ENCODE peak calls at places on chromosomes 16 and 17, in five cellular contexts. P is PC-9, U is ovary, G is natural killer cell, E is lower leg skin. C is an unnamed sample.
A peak's percentile ranks its signal among the peaks of the same experiment; 100 is the strongest.

GRCh38 chr16:79437764-79438728 is 162.5 kb downstream of the MAF start:
- DNase-seq in U (peak; percentile 33), E (no peak), G (no peak), P (no peak), C (no peak)

GRCh38 chr17:21379080-21379711 is 3.0 kb downstream of the KCNJ12 start:
- DNase-seq in G (no peak), E (no peak), U (no peak), P (no peak), C (no peak)

GRCh38 chr17:65559802-65560627 is 1.4 kb downstream of the AXIN2 start:
- DNase-seq in E (peak; percentile 92), G (peak; percentile 17), U (peak; percentile 69), P (no peak), C (peak; percentile 35)

GRCh38 chr16:89495121-89495520 is 4.8 kb upstream of the ANKRD11 start:
- DNase-seq in U (no peak), P (no peak), G (no peak), E (no peak), C (no peak)

GRCh38 chr17:39737761-39738567 is at the start of gene GRB7:
- DNase-seq in G (no peak), E (no peak), U (no peak), P (peak; percentile 84), C (peak; percentile 52)

GRCh38 chr16:88686062-88686438 is 257 bp downstream of the SNAI3 start:
- DNase-seq in U (no peak), G (no peak), E (no peak), P (peak; percentile 65), C (no peak)

GRCh38 chr16:8583712-8584111 is 6.6 kb downstream of the TMEM114 start:
- DNase-seq in E (no peak), P (no peak), G (no peak), U (no peak), C (no peak)

GRCh38 chr17:70989301-70989700 is 820.0 kb downstream of the KCNJ2 start:
- DNase-seq in G (no peak), U (no peak), E (no peak), P (no peak), C (no peak)

GRCh38 chr16:59635674-59636073 is 901.6 kb upstream of the GOT2 start:
- DNase-seq in U (no peak), P (no peak), E (no peak), G (no peak), C (no peak)

GRCh38 chr16:582614-583331 is 7.1 kb upstream of the RAB40C start:
- DNase-seq in P (no peak), U (no peak), E (no peak), G (no peak), C (no peak)

GRCh38 chr17:7191571-7192270 is 12.6 kb upstream of the ASGR1 start:
- DNase-seq in G (no peak), U (peak; percentile 62), E (no peak), P (no peak), C (no peak)

GRCh38 chr16:7914738-7915137 is 582.1 kb downstream of the RBFOX1 start:
- DNase-seq in E (no peak), U (no peak), P (no peak), G (no peak), C (no peak)

GRCh38 chr17:64148699-64149098 is 18.8 kb upstream of the ERN1 start:
- DNase-seq in G (no peak), U (no peak), E (peak; percentile 80), P (peak; percentile 21), C (no peak)
- TF ChIP-seq CTCF in G (no peak), U (no peak), E (no peak), P (peak; percentile 24), C (no peak)

GRCh38 chr17:53765609-53766008 is 57.1 kb upstream of the KIF2B start:
- DNase-seq in U (no peak), E (no peak), P (no peak), G (no peak), C (no peak)
- TF ChIP-seq CTCF in U (no peak), E (no peak), P (no peak), G (no peak), C (no peak)

GRCh38 chr16:55059146-55059545 is 128.5 kb downstream of the IRX5 start:
- DNase-seq in E (peak; percentile 1), G (no peak), U (no peak), P (no peak), C (no peak)

GRCh38 chr16:55055262-55055661 is 124.6 kb downstream of the IRX5 start:
- DNase-seq in E (peak; percentile 9), P (no peak), U (no peak), G (no peak), C (no peak)

GRCh38 chr16:55058576-55058975 is 127.9 kb downstream of the IRX5 start:
- DNase-seq in U (no peak), E (peak; percentile 72), P (no peak), G (no peak), C (no peak)

GRCh38 chr16:55057866-55058265 is 127.2 kb downstream of the IRX5 start:
- DNase-seq in U (no peak), G (no peak), P (no peak), E (peak; percentile 64), C (no peak)

DNA sequence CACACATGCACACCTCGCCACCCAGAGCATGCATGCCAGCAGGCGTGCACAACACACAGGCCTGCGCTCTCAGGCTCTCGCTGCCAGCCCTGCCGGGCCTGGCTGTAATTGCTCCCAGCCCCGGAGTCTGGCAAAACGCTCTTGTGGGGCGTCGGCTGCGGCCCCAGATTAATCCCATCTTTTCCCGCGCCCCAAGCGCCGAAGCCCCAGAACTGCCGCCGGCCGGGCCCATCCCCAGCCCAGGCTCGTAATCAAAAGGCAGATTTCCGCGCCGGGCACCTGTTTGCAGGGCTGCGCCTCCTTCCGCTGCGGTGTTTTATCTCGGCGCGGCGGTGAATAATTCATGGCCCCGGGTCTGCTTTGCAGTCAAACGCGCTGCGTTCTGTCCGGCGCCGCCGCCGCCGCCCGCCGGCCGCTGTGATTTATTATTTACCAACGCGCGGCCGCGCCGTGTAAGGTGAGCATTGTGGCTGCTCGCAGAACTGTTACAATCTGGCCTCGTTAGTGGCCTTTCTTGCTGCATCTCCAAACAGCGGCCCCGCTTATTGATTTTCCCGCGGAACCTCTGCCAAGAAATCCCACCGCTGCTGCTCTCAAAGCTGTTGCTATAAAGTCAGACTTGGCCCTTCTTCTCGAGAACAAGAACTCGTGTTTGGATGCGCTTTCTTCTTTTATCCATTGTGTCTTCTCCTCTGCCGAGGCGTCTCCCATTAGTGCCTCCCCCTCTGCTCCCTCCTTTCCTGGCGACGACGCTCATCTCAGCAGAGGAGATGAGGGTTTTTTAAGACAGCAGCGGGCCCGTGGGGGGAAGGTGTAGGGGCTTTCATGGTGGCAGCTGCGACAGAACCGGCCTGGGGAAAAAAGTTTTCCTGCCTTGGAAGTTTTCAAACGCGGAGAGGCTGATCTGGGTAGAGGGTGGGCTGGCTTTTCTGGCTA is 126.2 kb downstream of the IRX5 start:
- DNase-seq in P (no peak), G (no peak), E (peak; percentile 81), U (no peak), C (peak; percentile 43)
- TF ChIP-seq CTCF in P (no peak), G (no peak), E (no peak), U (no peak), C (peak; percentile 50)

GRCh38 chr17:33653389-33653788 is 360.3 kb upstream of the ASIC2 start:
- DNase-seq in U (no peak), G (no peak), E (no peak), P (no peak), C (no peak)
- TF ChIP-seq CTCF in U (no peak), G (no peak), E (no peak), P (no peak), C (no peak)

GRCh38 chr16:68069511-68070248 is 15.5 kb upstream of the NFATC3 start:
- DNase-seq in P (no peak), U (no peak), G (no peak), E (peak; percentile 84), C (no peak)
- TF ChIP-seq CTCF in P (no peak), U (no peak), G (no peak), E (no peak), C (no peak)

GRCh38 chr17:43428524-43428923 is 29.7 kb downstream of the ARL4D start:
- DNase-seq in E (no peak), G (no peak), U (no peak), P (no peak), C (no peak)
- TF ChIP-seq CTCF in E (no peak), G (no peak), U (no peak), P (peak; percentile 60), C (peak; percentile 20)

GRCh38 chr17:9880582-9880999 is 24.5 kb downstream of the RCVRN start:
- DNase-seq in E (peak; percentile 20), G (no peak), U (no peak), P (peak; percentile 64), C (no peak)
- TF ChIP-seq CTCF in E (no peak), G (no peak), U (no peak), P (no peak), C (no peak)

GRCh38 chr17:310111-311010 is 42.2 kb downstream of the RPH3AL start:
- DNase-seq in U (no peak), E (no peak), G (no peak), P (no peak), C (no peak)

GRCh38 chr17:307741-308507 is 44.7 kb downstream of the RPH3AL start:
- DNase-seq in U (peak; percentile 65), E (no peak), G (no peak), P (no peak), C (no peak)

GRCh38 chr17:311119-311848 is 41.3 kb downstream of the RPH3AL start:
- DNase-seq in U (no peak), P (no peak), E (no peak), G (no peak), C (no peak)

GRCh38 chr17:307295-307691 is 45.3 kb downstream of the RPH3AL start:
- DNase-seq in E (no peak), U (no peak), G (no peak), P (no peak), C (no peak)

DNA sequence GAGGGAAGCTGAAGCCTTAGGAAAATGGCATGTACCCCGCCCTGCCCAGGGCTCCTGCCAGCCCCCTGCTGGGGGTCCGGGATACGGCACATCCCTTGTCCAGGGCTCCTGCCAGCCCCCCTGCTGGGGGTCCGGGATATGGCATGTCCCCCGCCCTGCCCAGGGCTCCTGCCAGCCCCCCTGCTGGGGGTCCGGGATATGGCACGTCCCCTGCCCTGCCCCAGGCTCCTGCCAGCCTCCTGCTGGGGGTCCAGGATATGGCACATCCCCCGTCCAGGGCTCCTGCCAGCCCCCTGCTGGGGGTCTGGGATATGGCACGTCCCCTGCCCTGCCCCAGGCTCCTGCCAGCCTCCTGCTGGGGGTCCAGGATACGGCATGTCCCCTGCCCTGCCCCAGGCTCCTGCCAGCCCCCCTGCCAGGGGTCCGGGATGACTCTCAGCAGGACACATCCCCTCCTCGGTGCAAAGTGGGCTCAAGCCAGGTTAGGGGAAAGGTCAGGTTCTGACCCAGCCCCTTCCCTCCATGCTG is 43.2 kb downstream of the RPH3AL start:
- DNase-seq in E (no peak), G (no peak), U (no peak), P (no peak), C (peak; percentile 77)
- TF ChIP-seq CTCF in E (no peak), G (peak; percentile 30), U (no peak), P (peak; percentile 64), C (peak; percentile 96)

C was measured in progenitor cell of endocrine pancreas.